ENCODE peak calls at places on chromosomes 13 and 19, in five cellular contexts. O is uterus, U is fibroblast of lung, E is BJ, F is ascending aorta. Z is an unnamed sample.

GRCh38 chr19:6527893-6528543 is 2.8 kb upstream of the TNFSF9 start:
- DNase-seq in F (no peak), E (no peak), U (no peak), O (no peak), Z (peak)

GRCh38 chr19:46574533-46574932 is 26.6 kb upstream of the CALM3 start:
- DNase-seq in O (no peak), U (no peak), E (no peak), F (no peak), Z (no peak)

GRCh38 chr19:3336680-3337523 is 29.5 kb upstream of the NFIC start:
- DNase-seq in O (peak), F (peak), E (no peak), U (peak), Z (no peak)

GRCh38 chr13:80084086-80084676 is 256.7 kb downstream of the SPRY2 start:
- DNase-seq in U (peak), F (no peak), E (peak), O (no peak), Z (no peak)

GRCh38 chr19:4064551-4065260 is 2.0 kb downstream of the ZBTB7A start:
- DNase-seq in E (no peak), U (peak), F (no peak), O (peak), Z (peak)

GRCh38 chr19:44212865-44213346 is 574 bp downstream of the ZNF227 start:
- DNase-seq in F (no peak), O (no peak), E (no peak), U (peak), Z (no peak)

GRCh38 chr19:8640402-8641004 is 10.1 kb downstream of the NFILZ start:
- DNase-seq in F (no peak), U (no peak), E (no peak), O (no peak), Z (no peak)

GRCh38 chr19:13689050-13689449 is 75.3 kb upstream of the MRI1 start:
- DNase-seq in F (no peak), U (peak), O (no peak), E (no peak), Z (peak)

GRCh38 chr13:39840201-39840600 is 184.7 kb downstream of the COG6 start:
- DNase-seq in O (no peak), U (no peak), F (no peak), E (no peak), Z (no peak)

GRCh38 chr13:48624016-48624415 is 29.7 kb upstream of the CYSLTR2 start:
- DNase-seq in O (no peak), U (no peak), E (no peak), F (no peak), Z (no peak)

GRCh38 chr13:99367663-99368448 is 60.7 kb upstream of the GPR183 start:
- DNase-seq in E (no peak), F (no peak), U (no peak), O (no peak), Z (no peak)
- TF ChIP-seq CTCF in E (no peak), F (no peak), U (no peak), O (no peak), Z (no peak)

GRCh38 chr13:29713841-29714240 is 118.4 kb upstream of the SLC7A1 start:
- DNase-seq in E (no peak), O (no peak), F (no peak), U (peak), Z (no peak)
- TF ChIP-seq CTCF in E (peak), O (no peak), F (no peak), U (peak), Z (peak)

GRCh38 chr13:25267715-25268114 is 19.6 kb downstream of the MTMR6 start:
- DNase-seq in F (no peak), U (peak), O (no peak), E (no peak), Z (no peak)
- TF ChIP-seq CTCF in F (no peak), U (peak), O (no peak), E (peak), Z (no peak)

GRCh38 chr19:18670313-18670712 is 13.2 kb upstream of the CRTC1 start:
- DNase-seq in U (no peak), E (no peak), F (no peak), O (peak), Z (no peak)

GRCh38 chr19:18671303-18672043 is 12.0 kb upstream of the CRTC1 start:
- DNase-seq in U (peak), O (no peak), E (no peak), F (no peak), Z (no peak)

GRCh38 chr19:18672044-18672451 is 11.4 kb upstream of the CRTC1 start:
- DNase-seq in E (no peak), U (no peak), O (peak), F (no peak), Z (no peak)

GRCh38 chr19:18674616-18675015 is 8.9 kb upstream of the CRTC1 start:
- DNase-seq in F (no peak), U (no peak), E (no peak), O (no peak), Z (no peak)

DNA sequence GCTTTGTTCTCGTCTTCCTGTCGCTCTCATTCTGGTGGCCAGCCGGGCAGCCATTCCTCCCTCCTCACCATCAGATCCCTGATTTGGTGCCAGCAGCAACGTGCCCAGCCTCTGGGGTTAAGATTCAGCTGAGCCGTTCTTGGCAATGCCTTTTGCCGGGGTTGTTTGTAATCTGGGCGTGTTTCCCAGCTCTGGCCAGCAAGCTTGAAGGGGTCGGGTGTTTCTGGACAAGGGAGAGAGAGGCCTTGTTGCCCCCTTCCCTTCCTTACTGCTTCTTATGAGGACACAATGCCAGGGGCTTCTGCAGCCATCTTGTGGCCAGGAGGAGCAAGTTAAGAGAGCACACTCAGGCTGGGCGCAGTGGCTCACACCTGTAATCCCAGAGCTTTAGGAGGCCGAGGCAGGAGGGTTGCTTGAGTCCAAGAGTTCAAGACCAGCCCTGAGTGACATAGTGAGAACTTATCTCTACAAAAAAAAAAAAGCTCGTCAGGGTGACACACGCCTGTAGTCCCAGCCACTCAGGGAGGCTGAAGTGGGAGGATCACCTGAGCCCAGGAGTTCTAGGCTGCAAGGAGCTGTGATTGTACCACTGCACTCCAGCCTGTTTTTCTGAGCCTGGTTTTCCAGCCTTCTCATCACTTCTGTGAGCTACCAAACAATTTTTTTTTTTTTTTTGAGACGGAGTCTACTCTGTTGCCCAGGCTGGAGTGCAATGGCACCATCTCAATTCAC is 10.7 kb upstream of the CRTC1 start:
- DNase-seq in F (no peak), U (peak), O (peak), E (no peak), Z (peak)
- TF ChIP-seq CTCF in F (peak), U (peak), O (peak), E (peak), Z (no peak)

Z was measured in GM20000.